ENCODE peak calls at places on chromosomes 1 and 21, in ten cellular contexts. G is endothelial cell; X is stimulated activated CD4-positive, alpha-beta T cell treated with anti-CD3 and anti-CD28 coated beads, Interleukin-1b, Interleukin-23, amount 100 ng/mL, for 4 hours; T is NCI-H1092 treated with DMSO at 0.1 percent for 48 hours; H is AG09319; K is BJ; Q is T-helper 17 cell; B is NCI-H1105; U is mesendoderm; S is RWPE1. N is an unnamed sample.

GRCh38 chr21:34979383-34979782 is 69.7 kb downstream of the RUNX1 start:
- DNase-seq in G (no peak), X (no peak), T (no peak), H (no peak), K (no peak), Q (no peak), B (no peak), U (no peak), S (no peak), N (no peak)

GRCh38 chr21:46599251-46599572 is 5.7 kb downstream of the S100B start:
- DNase-seq in G (peak; percentile 61), X (no peak), T (no peak), H (peak; percentile 71), K (peak; percentile 68), Q (no peak), B (no peak), U (peak; percentile 51), S (no peak), N (no peak)

GRCh38 chr1:160419838-160420169 is 19.4 kb downstream of the VANGL2 start:
- DNase-seq in G (no peak), X (no peak), T (no peak), H (no peak), K (no peak), Q (no peak), B (no peak), U (no peak), S (no peak), N (no peak)

GRCh38 chr1:181898773-181899172 is 162.7 kb downstream of the ZNF648 start:
- DNase-seq in G (no peak), X (no peak), T (no peak), H (no peak), K (no peak), Q (no peak), B (no peak), U (peak; percentile 7), S (no peak), N (no peak)

GRCh38 chr1:2088434-2088833 is 38.2 kb downstream of the PRKCZ start:
- DNase-seq in G (no peak), X (no peak), T (no peak), H (no peak), K (peak; percentile 17), Q (no peak), B (no peak), U (no peak), S (no peak), N (no peak)

GRCh38 chr21:36297938-36298572 is 21.9 kb upstream of the MORC3 start:
- DNase-seq in G (no peak), X (peak; percentile 22), T (no peak), H (no peak), K (no peak), Q (peak; percentile 22), B (no peak), U (no peak), S (peak; percentile 56), N (peak; percentile 71)

GRCh38 chr1:16145988-16146887 is 9.6 kb downstream of the EPHA2 start:
- DNase-seq in G (peak; percentile 85), X (no peak), T (no peak), H (no peak), K (no peak), Q (no peak), B (peak; percentile 10), U (peak; percentile 98), S (peak; percentile 96), N (no peak)

GRCh38 chr1:209761021-209761635 is 5.3 kb downstream of the TRAF3IP3 start:
- DNase-seq in G (no peak), X (no peak), T (no peak), H (no peak), K (no peak), Q (no peak), B (no peak), U (no peak), S (no peak), N (no peak)

GRCh38 chr1:197915797-197916686 is 1.1 kb upstream of the LHX9 start:
- DNase-seq in G (peak; percentile 80), X (no peak), T (peak; percentile 57), H (no peak), K (no peak), Q (no peak), B (peak; percentile 74), U (peak; percentile 93), S (peak; percentile 88), N (no peak)

GRCh38 chr1:209648366-209648765 is 3.9 kb downstream of the LAMB3 start:
- DNase-seq in G (no peak), X (no peak), T (no peak), H (no peak), K (no peak), Q (no peak), B (no peak), U (no peak), S (no peak), N (no peak)

GRCh38 chr1:6301526-6301925 is 40.6 kb upstream of the GPR153 start:
- DNase-seq in G (no peak), X (no peak), T (no peak), H (no peak), K (no peak), Q (no peak), B (no peak), U (no peak), S (peak; percentile 92), N (no peak)

GRCh38 chr1:222697858-222698257 is 14.4 kb downstream of the AIDA start:
- DNase-seq in G (no peak), X (no peak), T (no peak), H (no peak), K (peak; percentile 16), Q (no peak), B (no peak), U (no peak), S (no peak), N (no peak)

GRCh38 chr1:154742586-154742985 is 127.5 kb downstream of the KCNN3 start:
- DNase-seq in G (no peak), X (no peak), T (no peak), H (no peak), K (no peak), Q (no peak), B (no peak), U (no peak), S (no peak), N (no peak)

GRCh38 chr1:24201941-24202440 is 14.9 kb upstream of the IFNLR1 start:
- DNase-seq in G (peak; percentile 90), X (peak; percentile 40), T (peak; percentile 74), H (peak; percentile 84), K (peak; percentile 55), Q (peak; percentile 33), B (peak; percentile 55), U (peak; percentile 90), S (peak; percentile 74), N (no peak)

GRCh38 chr21:14482165-14482564 is 64.0 kb downstream of the SAMSN1 start:
- DNase-seq in G (no peak), X (no peak), T (no peak), H (no peak), K (no peak), Q (no peak), B (no peak), U (no peak), S (no peak), N (no peak)

N was measured in GM12892.